ENCODE peak calls at places on chromosome 5, in ten cellular contexts. O is fibroblast of lung, T is heart right ventricle, Q is Peyer's patch, L is astrocyte, G is HCT116, C is right cardiac atrium, W is GM12878, K is endodermal cell, A is cardiac muscle cell. B is an unnamed sample. For H3K9me3, the result is how much of the 10 kb centered on the place peaks cover.

GRCh38 chr5:94540856-94541494 is 77.4 kb downstream of the KIAA0825 start:
- DNase-seq in O (no peak), T (no peak), Q (no peak), L (no peak), G (no peak), C (no peak), W (no peak), K (no peak), A (no peak), B (no peak)

GRCh38 chr5:168807261-168807660 is 228.1 kb upstream of the PANK3 start:
- DNase-seq in O (peak), T (no peak), Q (no peak), L (peak), G (no peak), C (no peak), W (no peak), K (no peak), A (no peak), B (no peak)

GRCh38 chr5:8568858-8569257 is 699.9 kb downstream of the MTRR start:
- DNase-seq in O (no peak), T (no peak), Q (no peak), L (no peak), G (no peak), C (no peak), W (no peak), K (peak), A (no peak), B (no peak)

GRCh38 chr5:44665101-44665701 is 143.5 kb upstream of the MRPS30 start:
- DNase-seq in O (peak), T (no peak), Q (no peak), L (peak), G (peak), C (no peak), W (no peak), K (no peak), A (no peak), B (no peak)

GRCh38 chr5:113680534-113680933 is 167.0 kb downstream of the YTHDC2 start:
- DNase-seq in O (peak), T (no peak), Q (no peak), L (no peak), G (no peak), C (no peak), W (no peak), K (no peak), A (no peak), B (no peak)

GRCh38 chr5:6307304-6307703 is 71.0 kb downstream of the MED10 start:
- DNase-seq in O (no peak), T (no peak), Q (no peak), L (no peak), G (no peak), C (no peak), W (no peak), K (no peak), A (no peak), B (no peak)

GRCh38 chr5:55030220-55030619 is 6.2 kb downstream of the GZMK start:
- DNase-seq in O (no peak), T (no peak), Q (no peak), L (no peak), G (no peak), C (no peak), W (no peak), K (peak), A (no peak), B (no peak)

GRCh38 chr5:120344181-120344580 is 119.9 kb upstream of the PRR16 start:
- DNase-seq in O (no peak), T (no peak), Q (no peak), L (no peak), G (no peak), C (no peak), W (no peak), K (no peak), A (no peak), B (no peak)

GRCh38 chr5:30479104-30479503 is 714.4 kb upstream of the CDH6 start:
- DNase-seq in O (no peak), T (no peak), Q (no peak), L (no peak), G (no peak), C (no peak), W (no peak), K (no peak), A (no peak), B (no peak)

GRCh38 chr5:148978370-148979103 is 84.3 kb downstream of the SH3TC2 start:
- DNase-seq in O (no peak), T (no peak), Q (no peak), L (no peak), G (no peak), C (no peak), W (no peak), K (no peak), A (no peak), B (no peak)

GRCh38 chr5:160937570-160937969 is 85.6 kb upstream of the ATP10B start:
- DNase-seq in O (no peak), T (no peak), Q (no peak), L (no peak), G (no peak), C (no peak), W (no peak), K (no peak), A (no peak), B (no peak)

GRCh38 chr5:146254223-146254622 is 50.8 kb downstream of the RBM27 start:
- DNase-seq in O (no peak), T (no peak), Q (no peak), L (no peak), G (no peak), C (no peak), W (no peak), K (no peak), A (no peak), B (no peak)

GRCh38 chr5:67490543-67491321 is 294.1 kb upstream of the CD180 start:
- DNase-seq in O (peak), T (no peak), Q (no peak), L (peak), G (no peak), C (no peak), W (no peak), K (no peak), A (no peak), B (no peak)

GRCh38 chr5:177111720-177112394 is 21.7 kb upstream of the NSD1 start:
- DNase-seq in O (peak), T (peak), Q (peak), L (no peak), G (peak), C (peak), W (no peak), K (peak), A (peak), B (peak)

GRCh38 chr5:158832096-158832495 is 267.6 kb downstream of the EBF1 start:
- DNase-seq in O (no peak), T (no peak), Q (no peak), L (no peak), G (no peak), C (no peak), W (no peak), K (no peak), A (no peak), B (no peak)

GRCh38 chr5:138468133-138468965 is 3.1 kb downstream of the EGR1 start:
- DNase-seq in O (peak), T (no peak), Q (no peak), L (no peak), G (peak), C (no peak), W (no peak), K (no peak), A (no peak), B (no peak)

GRCh38 chr5:59036274-59036961 is 453.5 kb downstream of the RAB3C start:
- DNase-seq in O (peak), T (no peak), Q (no peak), L (peak), G (peak), C (peak), W (no peak), K (no peak), A (no peak), B (no peak)
- H3K4me3 ChIP-seq in O (no peak), T (no peak), Q (no peak), L (no peak), G (no peak), C (peak), W (no peak), K (no peak), A (no peak), B (peak)

GRCh38 chr5:24832021-24832420 is 187.2 kb upstream of the CDH10 start:
- DNase-seq in O (no peak), T (no peak), Q (no peak), L (no peak), G (no peak), C (no peak), W (no peak), K (no peak), A (no peak), B (no peak)
- H3K9me3 ChIP-seq in O (under half), T (under half), Q (under half), L (under half), G (under half), C (under half), W (under half), K (under half), A (under half), B (under half)

DNA sequence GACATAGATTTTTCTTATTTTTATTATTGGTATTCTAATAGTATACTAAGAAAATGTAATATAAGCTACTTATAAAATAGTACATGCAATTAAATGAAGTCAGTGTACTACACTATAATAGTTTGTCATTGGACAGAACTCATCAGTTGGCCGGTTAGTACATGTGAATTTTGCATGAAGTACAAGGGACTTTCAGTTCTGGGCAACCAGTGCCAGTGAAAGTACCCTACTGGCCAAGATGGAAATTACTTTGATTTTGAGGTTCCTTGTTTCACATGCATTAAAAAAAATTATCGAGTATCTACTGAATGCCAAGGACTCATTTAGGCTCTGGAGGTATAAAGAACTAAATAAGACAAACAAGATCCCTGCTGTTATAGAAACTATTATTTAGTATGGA is 213.4 kb upstream of the ELL2 start:
- DNase-seq in O (no peak), T (no peak), Q (no peak), L (no peak), G (peak), C (no peak), W (peak), K (no peak), A (no peak), B (no peak)
- H3K27ac ChIP-seq in O (no peak), T (no peak), Q (no peak), L (no peak), G (no peak), C (no peak), W (no peak), K (no peak), A (no peak), B (no peak)

GRCh38 chr5:2752875-2753435 is 1.5 kb upstream of the IRX2 start:
- DNase-seq in O (no peak), T (no peak), Q (no peak), L (no peak), G (no peak), C (no peak), W (no peak), K (peak), A (peak), B (no peak)
- H3K4me3 ChIP-seq in O (no peak), T (no peak), Q (no peak), L (peak), G (no peak), C (no peak), W (no peak), K (peak), A (peak), B (no peak)

DNA sequence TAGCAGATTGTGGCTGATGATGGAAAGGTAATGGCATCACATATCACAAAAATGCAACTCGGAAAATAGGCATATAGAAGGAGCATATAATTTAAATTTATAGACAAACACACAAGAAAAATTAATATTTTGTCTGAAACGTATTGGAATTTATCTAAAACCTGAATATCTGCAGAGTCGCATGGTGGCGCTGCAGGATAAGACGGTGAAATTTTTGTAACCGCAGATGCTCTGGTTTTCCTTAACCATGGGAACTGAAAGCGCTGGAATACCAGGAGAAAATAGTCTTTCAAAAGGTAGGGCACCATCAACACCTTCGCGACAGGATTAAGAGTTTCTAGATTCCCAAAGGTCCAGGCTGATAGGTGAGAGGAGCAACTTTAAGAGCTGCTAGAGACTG is 11.0 kb downstream of the PCDHB14 start:
- DNase-seq in O (no peak), T (no peak), Q (no peak), L (no peak), G (no peak), C (no peak), W (no peak), K (no peak), A (no peak), B (no peak)
- H3K9me3 ChIP-seq in O (under half), T (half or more), Q (under half), L (under half), G (under half), C (under half), W (under half), K (under half), A (under half), B (under half)

GRCh38 chr5:132905938-132906337 is 32.5 kb downstream of the LEAP2 start:
- DNase-seq in O (no peak), T (no peak), Q (no peak), L (no peak), G (no peak), C (no peak), W (no peak), K (no peak), A (no peak), B (no peak)
- H3K27ac ChIP-seq in O (no peak), T (no peak), Q (no peak), L (no peak), G (no peak), C (no peak), W (no peak), K (no peak), A (no peak), B (no peak)

GRCh38 chr5:81986126-81986525 is 14.3 kb downstream of the ATG10 start:
- DNase-seq in O (peak), T (no peak), Q (no peak), L (peak), G (no peak), C (no peak), W (no peak), K (no peak), A (no peak), B (no peak)

GRCh38 chr5:81980598-81981260 is 8.9 kb downstream of the ATG10 start:
- DNase-seq in O (no peak), T (no peak), Q (no peak), L (no peak), G (no peak), C (no peak), W (no peak), K (peak), A (peak), B (no peak)

DNA sequence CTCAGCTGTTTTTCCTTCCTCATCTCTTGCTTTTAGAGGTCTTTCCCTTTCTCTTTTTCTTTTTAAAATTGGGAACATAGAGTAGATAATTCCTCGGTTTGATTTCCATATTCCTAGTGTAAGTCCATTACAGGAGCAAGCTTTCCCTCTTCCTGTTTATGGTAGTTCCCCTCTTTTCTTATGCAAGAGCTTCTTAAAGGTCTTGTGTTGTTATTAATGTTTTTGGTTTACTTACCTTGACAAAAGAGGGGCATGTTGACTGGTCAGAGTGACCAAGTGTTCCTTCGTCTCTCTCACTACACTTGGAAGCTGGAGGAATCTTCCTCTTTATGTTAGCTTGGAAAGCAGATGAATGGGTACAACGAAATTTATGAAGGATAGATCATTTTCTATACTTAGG is 8.3 kb downstream of the ATG10 start:
- DNase-seq in O (no peak), T (no peak), Q (no peak), L (no peak), G (no peak), C (no peak), W (no peak), K (no peak), A (no peak), B (no peak)
- H3K4me3 ChIP-seq in O (no peak), T (no peak), Q (no peak), L (no peak), G (no peak), C (no peak), W (no peak), K (no peak), A (no peak), B (no peak)

DNA sequence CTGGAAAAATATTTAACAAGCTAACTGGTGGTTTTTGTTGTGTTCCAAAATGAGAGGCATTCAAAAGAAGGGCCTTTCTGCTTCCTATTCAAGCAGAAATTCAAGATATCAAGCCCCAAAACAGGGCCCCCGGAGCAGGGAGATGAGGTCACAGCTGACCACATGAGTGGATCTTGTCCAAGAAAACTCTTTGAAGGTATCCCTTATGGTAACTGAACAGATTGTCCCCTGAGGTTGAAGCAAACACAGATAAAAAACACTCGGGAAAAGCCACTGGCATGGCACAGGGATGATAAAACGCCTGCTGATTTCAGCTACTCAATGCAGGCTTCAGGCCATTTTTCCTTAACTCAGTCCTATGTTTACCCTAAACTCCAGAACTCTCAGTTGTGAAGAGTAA is 36.1 kb upstream of the SLC1A3 start:
- DNase-seq in O (peak), T (no peak), Q (no peak), L (peak), G (no peak), C (peak), W (no peak), K (no peak), A (no peak), B (no peak)
- H3K9me3 ChIP-seq in O (under half), T (under half), Q (under half), L (under half), G (under half), C (under half), W (under half), K (under half), A (under half), B (under half)

DNA sequence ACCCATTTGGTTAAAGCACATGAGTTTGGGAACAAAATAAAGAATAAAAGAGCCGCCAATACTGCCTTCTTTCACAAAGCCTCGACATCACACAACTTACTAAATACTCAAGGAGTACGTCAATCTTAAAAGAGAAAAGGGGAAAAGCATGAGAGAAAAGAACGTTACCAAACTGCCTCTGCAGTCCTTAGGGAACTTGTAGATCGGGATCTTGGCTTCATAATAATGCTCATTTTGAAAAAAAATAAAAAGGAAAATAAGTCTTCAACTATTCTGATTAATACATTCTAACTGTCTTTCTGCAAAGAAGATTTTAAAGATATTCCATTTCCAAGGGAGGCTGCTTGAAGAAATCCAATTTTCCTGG is 618.4 kb downstream of the PDE4D start:
- DNase-seq in O (no peak), T (no peak), Q (no peak), L (no peak), G (no peak), C (no peak), W (no peak), K (no peak), A (no peak), B (no peak)
- H3K27ac ChIP-seq in O (no peak), T (peak), Q (peak), L (no peak), G (no peak), C (no peak), W (no peak), K (no peak), A (peak), B (no peak)

B was measured in effector memory CD4-positive, alpha-beta T cell.